ENCODE peak calls at places on chromosomes 6 and 20, in four cellular contexts. P, G, B and W are unnamed samples.

GRCh38 chr20:47326718-47327137 is 29.8 kb downstream of the ZMYND8 start:
- DNase-seq in P (no peak), G (peak; percentile 85), B (no peak), W (no peak)

GRCh38 chr6:170344631-170345576 is 38.3 kb downstream of the FAM120B start:
- DNase-seq in P (no peak), G (peak; percentile 61), B (no peak), W (peak; percentile 90)

GRCh38 chr20:23136893-23137745 is 51.0 kb upstream of the CD93 start:
- DNase-seq in P (no peak), G (no peak), B (no peak), W (peak; percentile 33)

GRCh38 chr6:11537229-11538048 is at the start of gene TMEM170B:
- DNase-seq in P (peak; percentile 90), G (peak; percentile 81), B (peak; percentile 89), W (peak; percentile 92)

GRCh38 chr6:8879334-8879733 is 444.0 kb upstream of the SLC35B3 start:
- DNase-seq in P (no peak), G (no peak), B (no peak), W (peak; percentile 7)

GRCh38 chr20:44395183-44395962 is 39.9 kb downstream of the HNF4A start:
- DNase-seq in P (no peak), G (no peak), B (no peak), W (no peak)

GRCh38 chr20:42432931-42433330 is 756.8 kb downstream of the PTPRT start:
- DNase-seq in P (no peak), G (no peak), B (no peak), W (peak; percentile 27)

GRCh38 chr6:24775520-24776058 is 852 bp downstream of the GMNN start:
- DNase-seq in P (no peak), G (peak; percentile 70), B (no peak), W (no peak)

GRCh38 chr20:17637985-17638640 is 43.9 kb downstream of the RRBP1 start:
- DNase-seq in P (no peak), G (no peak), B (no peak), W (no peak)

GRCh38 chr6:108942556-108943492 is 94.6 kb downstream of the ARMC2 start:
- DNase-seq in P (no peak), G (no peak), B (no peak), W (peak; percentile 42)

GRCh38 chr20:1122388-1123315 is 4.2 kb downstream of the PSMF1 start:
- DNase-seq in P (no peak), G (peak; percentile 57), B (no peak), W (no peak)

GRCh38 chr20:64083380-64084208 is 604 bp downstream of the LKAAEAR1 start:
- DNase-seq in P (peak; percentile 87), G (peak; percentile 67), B (peak; percentile 87), W (peak; percentile 81)

GRCh38 chr6:157514659-157515496 is 133.9 kb downstream of the ZDHHC14 start:
- DNase-seq in P (no peak), G (peak; percentile 69), B (no peak), W (peak; percentile 21)

GRCh38 chr6:47097092-47097945 is 55.2 kb upstream of the ADGRF1 start:
- DNase-seq in P (peak; percentile 69), G (peak; percentile 85), B (peak; percentile 53), W (peak; percentile 91)

GRCh38 chr6:155042983-155043382 is 47.9 kb downstream of the TIAM2 start:
- DNase-seq in P (no peak), G (no peak), B (no peak), W (no peak)

GRCh38 chr20:4961746-4962145 is 39.6 kb downstream of the SLC23A2 start:
- DNase-seq in P (no peak), G (peak; percentile 97), B (no peak), W (peak; percentile 72)

GRCh38 chr6:45495404-45496084 is 117.8 kb upstream of the SUPT3H start:
- DNase-seq in P (no peak), G (no peak), B (no peak), W (peak; percentile 23)

GRCh38 chr20:64109390-64109747 is 2.0 kb upstream of the NPBWR2 start:
- DNase-seq in P (no peak), G (no peak), B (no peak), W (no peak)

GRCh38 chr6:126696921-126697693 is 357.2 kb downstream of the CENPW start:
- DNase-seq in P (no peak), G (no peak), B (no peak), W (peak; percentile 79)

GRCh38 chr20:12640255-12640654 is 368.5 kb upstream of the SPTLC3 start:
- DNase-seq in P (no peak), G (no peak), B (no peak), W (no peak)

GRCh38 chr6:111291860-111292259 is 191.2 kb downstream of the REV3L start:
- DNase-seq in P (no peak), G (no peak), B (no peak), W (no peak)

DNA sequence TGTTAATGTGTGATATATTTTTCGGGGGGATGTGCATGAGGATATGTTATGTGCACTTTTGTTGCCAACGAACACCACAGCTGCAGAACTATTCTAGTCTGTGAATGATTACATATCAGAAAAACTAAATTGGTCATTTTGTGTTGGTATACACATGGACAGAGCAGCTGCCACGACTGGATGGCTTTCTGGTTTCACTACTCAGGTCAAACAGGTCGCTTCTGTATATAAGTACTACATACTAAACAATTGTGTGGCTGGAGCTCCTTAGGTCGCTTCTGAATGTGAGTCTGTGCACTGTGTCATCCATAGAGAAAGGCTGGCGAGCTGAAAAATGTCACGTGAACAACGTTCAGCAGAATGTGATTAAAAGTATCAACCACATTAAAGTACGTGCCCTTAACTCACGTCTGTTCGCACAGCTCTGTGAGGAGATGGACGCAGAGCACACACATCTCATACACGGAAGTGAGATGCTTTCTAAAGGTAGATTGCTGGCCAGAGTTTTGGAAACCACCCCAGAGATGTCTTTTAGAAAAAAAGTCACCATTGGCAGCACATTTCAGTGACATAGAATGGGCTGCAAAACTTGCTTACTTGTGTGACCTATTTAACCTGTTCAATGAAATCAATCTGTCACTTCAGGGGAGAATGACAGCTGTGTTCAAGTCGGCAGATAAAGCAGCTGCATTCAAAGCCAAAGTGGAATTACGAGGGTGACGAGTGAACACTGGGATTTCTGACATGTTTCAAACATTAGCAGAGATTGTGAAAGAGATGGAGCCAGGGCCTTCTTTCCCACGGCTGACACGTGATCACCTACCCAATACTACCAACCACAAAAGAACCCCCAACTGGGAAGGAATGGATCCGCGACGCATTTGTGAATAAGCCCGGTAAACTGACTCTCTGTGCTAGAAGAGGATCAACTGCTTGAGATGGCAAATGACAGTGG is 176.6 kb downstream of the PDE10A start:
- DNase-seq in P (no peak), G (no peak), B (no peak), W (peak; percentile 15)
- H3K23ac ChIP-seq in P (no peak overlapping the region), G (no peak overlapping the region), B (no peak overlapping the region), W (no peak overlapping the region)

GRCh38 chr6:52554684-52555280 is 22.1 kb downstream of the TRAM2 start:
- DNase-seq in P (no peak), G (no peak), B (no peak), W (no peak)

GRCh38 chr6:52552278-52552643 is 24.6 kb downstream of the TRAM2 start:
- DNase-seq in P (no peak), G (no peak), B (no peak), W (no peak)

GRCh38 chr6:52553158-52553557 is 23.7 kb downstream of the TRAM2 start:
- DNase-seq in P (no peak), G (no peak), B (no peak), W (no peak)

GRCh38 chr6:52555531-52556228 is 21.2 kb downstream of the TRAM2 start:
- DNase-seq in P (no peak), G (peak; percentile 69), B (no peak), W (no peak)

DNA sequence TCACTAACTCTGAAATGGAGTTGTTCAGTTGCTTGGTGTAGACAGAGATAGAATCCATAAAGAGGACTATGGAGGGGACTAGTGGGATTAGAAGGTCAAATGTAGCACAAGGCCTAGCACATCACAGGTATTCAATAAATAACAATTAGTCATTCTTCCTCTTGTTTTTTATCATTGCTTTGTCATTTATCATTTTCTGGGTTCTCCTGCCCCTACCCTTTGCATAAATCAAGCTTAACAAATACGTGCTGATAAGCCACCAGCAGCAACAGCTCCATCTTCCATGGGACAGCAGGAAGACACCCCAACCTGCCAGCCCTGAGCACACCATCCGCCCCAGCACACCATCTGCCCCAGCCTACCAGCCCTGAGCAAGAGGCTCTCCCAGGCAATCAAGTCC is 23.1 kb downstream of the TRAM2 start:
- DNase-seq in P (no peak), G (no peak), B (no peak), W (no peak)
- H3K27ac ChIP-seq in P (no peak overlapping the region), G (peak overlapping the region; percentile 67), B (no peak overlapping the region), W (no peak overlapping the region)

GRCh38 chr6:161438430-161439030 is 164.7 kb upstream of the AGPAT4 start:
- DNase-seq in P (no peak), G (no peak), B (no peak), W (no peak)

GRCh38 chr6:161439093-161439492 is 165.2 kb upstream of the AGPAT4 start:
- DNase-seq in P (no peak), G (peak; percentile 90), B (no peak), W (no peak)

GRCh38 chr6:161437851-161438250 is 164.0 kb upstream of the AGPAT4 start:
- DNase-seq in P (no peak), G (peak; percentile 53), B (no peak), W (no peak)

GRCh38 chr6:161442381-161442858 is 168.6 kb upstream of the AGPAT4 start:
- DNase-seq in P (no peak), G (no peak), B (no peak), W (no peak)

GRCh38 chr6:161440299-161440698 is 166.4 kb upstream of the AGPAT4 start:
- DNase-seq in P (no peak), G (no peak), B (no peak), W (peak; percentile 57)
- H3K56ac ChIP-seq in P (no peak overlapping the region), G (no peak overlapping the region), B (no peak overlapping the region), W (no peak overlapping the region)

GRCh38 chr6:5285526-5285925 is 24.2 kb downstream of the FARS2 start:
- DNase-seq in P (no peak), G (no peak), B (no peak), W (no peak)
- H3K23ac ChIP-seq in P (no peak overlapping the region), G (no peak overlapping the region), B (no peak overlapping the region), W (no peak overlapping the region)

DNA sequence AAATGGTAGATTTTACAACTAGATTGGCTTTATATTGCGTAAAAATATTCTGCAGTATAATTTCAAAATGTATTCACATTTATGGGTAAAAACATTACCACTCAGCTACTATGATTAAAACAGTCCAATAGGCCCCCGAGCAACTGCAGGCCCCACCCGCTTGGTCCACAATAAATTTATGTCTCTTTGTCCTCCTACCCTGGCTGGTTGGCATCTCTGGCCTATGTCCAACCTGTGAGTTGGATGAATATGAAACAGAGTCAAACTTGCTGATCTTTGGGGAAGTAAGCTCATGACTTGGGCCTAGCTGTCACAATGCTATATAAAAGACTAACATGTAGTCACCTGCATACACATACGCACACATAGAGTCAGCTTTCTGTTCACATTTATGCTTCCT is 20.6 kb downstream of the MAP7 start:
- DNase-seq in P (no peak), G (no peak), B (no peak), W (no peak)
- H3K27ac ChIP-seq in P (no peak overlapping the region), G (no peak overlapping the region), B (no peak overlapping the region), W (no peak overlapping the region)

GRCh38 chr20:62486431-62486954 is 10.7 kb upstream of the GATA5 start:
- DNase-seq in P (no peak), G (no peak), B (no peak), W (no peak)
- H3K56ac ChIP-seq in P (no peak overlapping the region), G (no peak overlapping the region), B (no peak overlapping the region), W (peak overlapping the region; percentile 54)

GRCh38 chr20:62796699-62797491 is 622 bp downstream of the MRGBP start:
- DNase-seq in P (no peak), G (no peak), B (no peak), W (no peak)
- H3K23ac ChIP-seq in P (no peak overlapping the region), G (peak overlapping the region; percentile 85), B (no peak overlapping the region), W (peak overlapping the region; percentile 45)